ENCODE peak calls at places on chromosomes 1 and 21, in nine cellular contexts. J is NCI-H1092; W is stimulated activated naive CD8-positive, alpha-beta T cell treated with anti-CD3 and anti-CD28 coated beads, Interleukin-15, amount 100 ng/mL, for 72 hours; A is HCEC 1CT; O is activated CD8-positive, alpha-beta memory T cell treated with anti-CD3 and anti-CD28 coated beads for 48 hours; L is T-helper 1 cell; F is WTC11; R is HS-5; I is CD4-positive, alpha-beta T cell. B is an unnamed sample.

GRCh38 chr1:61116421-61116820 is 34.1 kb downstream of the NFIA start:
- DNase-seq in L (no peak), F (no peak), W (no peak), J (no peak), R (no peak), I (no peak), A (peak; percentile 48), O (no peak), B (peak; percentile 78)

GRCh38 chr1:6367381-6368007 is 26.1 kb downstream of the ACOT7 start:
- DNase-seq in W (no peak), L (no peak), J (no peak), F (no peak), I (no peak), R (no peak), O (no peak), A (no peak), B (no peak)

GRCh38 chr1:67377253-67377652 is 52.9 kb downstream of the SERBP1 start:
- DNase-seq in W (no peak), O (no peak), F (no peak), A (no peak), L (no peak), I (no peak), J (no peak), R (no peak), B (no peak)

GRCh38 chr1:42006093-42006492 is 87.4 kb upstream of the HIVEP3 start:
- DNase-seq in I (no peak), A (no peak), W (no peak), R (no peak), L (no peak), O (no peak), F (no peak), J (no peak), B (no peak)

GRCh38 chr1:168373869-168374268 is 93.2 kb downstream of the TBX19 start:
- DNase-seq in W (no peak), A (no peak), R (no peak), L (no peak), J (no peak), I (no peak), O (no peak), F (no peak), B (peak; percentile 78)

GRCh38 chr1:46960250-46960649 is 19.0 kb upstream of the CYP4A11 start:
- DNase-seq in L (no peak), O (no peak), F (no peak), I (no peak), W (no peak), J (no peak), R (no peak), A (no peak), B (no peak)

GRCh38 chr1:7389201-7389785 is 381.8 kb upstream of the VAMP3 start:
- DNase-seq in F (no peak), W (no peak), R (no peak), I (no peak), A (no peak), J (peak; percentile 73), O (no peak), L (no peak), B (peak; percentile 44)

GRCh38 chr1:220450927-220451326 is 77.0 kb upstream of the MARK1 start:
- DNase-seq in A (no peak), R (no peak), J (no peak), F (no peak), O (no peak), W (no peak), L (no peak), I (no peak), B (no peak)

GRCh38 chr1:108512239-108513071 is 47.4 kb upstream of the EEIG2 start:
- DNase-seq in O (no peak), I (no peak), L (no peak), J (peak; percentile 13), W (no peak), A (peak; percentile 32), F (no peak), R (no peak), B (peak; percentile 34)

GRCh38 chr21:26130249-26130896 is 40.2 kb downstream of the APP start:
- DNase-seq in F (no peak), O (no peak), J (no peak), R (no peak), L (no peak), A (no peak), I (no peak), W (no peak), B (peak; percentile 87)

GRCh38 chr1:29122987-29123870 is 474 bp downstream of the TMEM200B start:
- DNase-seq in O (peak; percentile 16), L (no peak), F (peak; percentile 45), R (no peak), J (no peak), A (peak; percentile 30), I (peak; percentile 26), W (peak; percentile 38), B (peak; percentile 42)

GRCh38 chr21:14968821-14969220 is 96.0 kb downstream of the NRIP1 start:
- DNase-seq in F (no peak), O (no peak), R (no peak), A (peak; percentile 13), W (no peak), I (no peak), J (no peak), L (no peak), B (no peak)

GRCh38 chr1:245045087-245045881 is 109.5 kb upstream of the KIF26B start:
- DNase-seq in A (no peak), O (no peak), F (peak; percentile 17), J (no peak), W (no peak), I (no peak), L (no peak), R (no peak), B (no peak)

GRCh38 chr1:222104661-222105392 is 362.9 kb upstream of the DUSP10 start:
- DNase-seq in J (no peak), W (no peak), A (no peak), F (no peak), O (no peak), I (no peak), L (no peak), R (no peak), B (no peak)

GRCh38 chr1:96238426-96238825 is 483.2 kb upstream of the PTBP2 start:
- DNase-seq in I (no peak), R (no peak), O (no peak), L (no peak), J (no peak), F (no peak), A (no peak), W (no peak), B (no peak)

GRCh38 chr1:176539018-176539417 is 76.0 kb downstream of the PAPPA2 start:
- DNase-seq in R (no peak), O (no peak), I (no peak), A (no peak), J (no peak), W (no peak), F (no peak), L (no peak), B (no peak)

GRCh38 chr1:216459651-216460200 is 36.5 kb upstream of the USH2A start:
- DNase-seq in A (no peak), W (no peak), F (no peak), J (no peak), I (no peak), L (no peak), R (no peak), O (no peak), B (no peak)